ENCODE peak calls at places on chromosomes 13 and 19, in seven cellular contexts. D is H1, M is cardiac muscle cell, R is A549, F is OCI-LY7, A is psoas muscle, X is body of pancreas. J is an unnamed sample. For H3K4me1, the result is how much of the 10 kb centered on the place peaks cover.

GRCh38 chr19:49861127-49861526 is 6.2 kb downstream of the PNKP start:
- DNase-seq in D (no peak), M (no peak), R (peak), F (no peak), A (no peak), X (no peak), J (no peak)

GRCh38 chr19:49408816-49409440 is 14.3 kb downstream of the PTH2 start:
- DNase-seq in D (no peak), M (no peak), R (no peak), F (peak), A (no peak), X (no peak), J (no peak)

GRCh38 chr19:13723206-13723605 is 41.1 kb upstream of the MRI1 start:
- DNase-seq in D (no peak), M (no peak), R (peak), F (no peak), A (no peak), X (no peak), J (no peak)

GRCh38 chr13:50082426-50083283 is 67.4 kb downstream of the KCNRG start:
- DNase-seq in D (no peak), M (peak), R (peak), F (peak), A (peak), X (peak), J (no peak)

GRCh38 chr19:3983936-3984583 is 1.2 kb downstream of the EEF2 start:
- DNase-seq in D (no peak), M (no peak), R (peak), F (peak), A (peak), X (peak), J (no peak)

GRCh38 chr19:48812094-48812929 is 1.5 kb upstream of the BCAT2 start:
- DNase-seq in D (no peak), M (peak), R (peak), F (peak), A (peak), X (peak), J (no peak)

GRCh38 chr19:49677232-49677881 is at the start of gene PRMT1:
- DNase-seq in D (no peak), M (peak), R (peak), F (peak), A (peak), X (peak), J (no peak)

GRCh38 chr13:108496364-108497215 is 132.8 kb upstream of the MYO16 start:
- DNase-seq in D (no peak), M (peak), R (no peak), F (no peak), A (no peak), X (no peak), J (no peak)

GRCh38 chr13:20525601-20526544 is at the start of gene CRYL1:
- DNase-seq in D (no peak), M (peak), R (peak), F (no peak), A (peak), X (peak), J (no peak)

GRCh38 chr19:40419780-40420179 is 6.0 kb downstream of the SERTAD1 start:
- DNase-seq in D (no peak), M (no peak), R (no peak), F (no peak), A (no peak), X (no peak), J (no peak)
- H3K4me1 ChIP-seq in D (under half), M (under half), R (under half), F (under half), A (under half), X (under half), J (under half)

GRCh38 chr13:109776575-109776974 is 9.8 kb downstream of the IRS2 start:
- DNase-seq in D (no peak), M (no peak), R (no peak), F (no peak), A (no peak), X (no peak), J (no peak)
- H3K4me1 ChIP-seq in D (under half), M (under half), R (half or more), F (under half), A (under half), X (half or more), J (under half)

GRCh38 chr19:17112271-17112670 is 36.7 kb downstream of the MYO9B start:
- DNase-seq in D (no peak), M (no peak), R (no peak), F (no peak), A (no peak), X (no peak), J (no peak)
- H3K4me1 ChIP-seq in D (under half), M (under half), R (under half), F (under half), A (under half), X (under half), J (half or more)

DNA sequence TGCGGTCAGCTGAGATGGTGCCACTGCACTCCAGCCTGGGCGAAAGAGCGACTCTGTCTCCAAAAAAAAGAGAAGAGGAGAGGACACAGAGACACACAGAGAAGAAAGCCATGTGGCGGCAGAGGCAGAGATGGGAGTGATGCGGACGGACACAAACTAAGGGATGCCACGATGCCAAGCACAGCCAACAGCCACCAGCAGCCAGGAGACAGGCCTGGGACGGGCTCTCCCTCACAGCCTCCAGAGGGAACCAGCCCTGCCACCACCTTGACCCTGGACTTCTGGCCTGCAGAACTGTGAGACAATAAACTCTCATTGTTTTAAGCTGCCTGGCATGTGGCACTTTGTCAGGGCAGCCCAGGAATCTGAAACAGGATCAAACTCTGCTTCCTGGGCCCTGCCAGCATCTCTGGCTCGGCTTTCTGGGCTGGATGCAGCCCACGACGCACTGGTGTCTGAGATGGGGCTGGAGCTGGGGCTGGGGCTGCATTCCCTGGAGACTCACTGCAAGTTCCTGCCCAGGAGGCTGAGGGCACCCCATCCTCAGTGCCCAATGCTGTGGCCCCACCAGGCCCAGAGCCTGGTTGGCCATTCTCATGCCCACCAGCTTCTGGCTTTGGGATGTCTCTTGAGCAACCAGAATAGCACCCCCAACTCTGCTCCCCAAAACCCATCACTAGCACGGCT is 3.0 kb downstream of the F2RL3 start:
- DNase-seq in D (no peak), M (no peak), R (no peak), F (no peak), A (no peak), X (no peak), J (no peak)
- H3K4me1 ChIP-seq in D (under half), M (under half), R (under half), F (under half), A (under half), X (under half), J (under half)

GRCh38 chr13:40403509-40404241 is 262.8 kb downstream of the FOXO1 start:
- DNase-seq in D (no peak), M (no peak), R (no peak), F (no peak), A (no peak), X (no peak), J (no peak)

GRCh38 chr13:40402931-40403412 is 263.5 kb downstream of the FOXO1 start:
- DNase-seq in D (no peak), M (no peak), R (peak), F (no peak), A (no peak), X (no peak), J (no peak)

GRCh38 chr13:40399756-40400155 is 266.7 kb downstream of the FOXO1 start:
- DNase-seq in D (no peak), M (no peak), R (no peak), F (no peak), A (no peak), X (no peak), J (no peak)

GRCh38 chr13:40404407-40404806 is 262.0 kb downstream of the FOXO1 start:
- DNase-seq in D (no peak), M (no peak), R (no peak), F (no peak), A (no peak), X (no peak), J (no peak)

DNA sequence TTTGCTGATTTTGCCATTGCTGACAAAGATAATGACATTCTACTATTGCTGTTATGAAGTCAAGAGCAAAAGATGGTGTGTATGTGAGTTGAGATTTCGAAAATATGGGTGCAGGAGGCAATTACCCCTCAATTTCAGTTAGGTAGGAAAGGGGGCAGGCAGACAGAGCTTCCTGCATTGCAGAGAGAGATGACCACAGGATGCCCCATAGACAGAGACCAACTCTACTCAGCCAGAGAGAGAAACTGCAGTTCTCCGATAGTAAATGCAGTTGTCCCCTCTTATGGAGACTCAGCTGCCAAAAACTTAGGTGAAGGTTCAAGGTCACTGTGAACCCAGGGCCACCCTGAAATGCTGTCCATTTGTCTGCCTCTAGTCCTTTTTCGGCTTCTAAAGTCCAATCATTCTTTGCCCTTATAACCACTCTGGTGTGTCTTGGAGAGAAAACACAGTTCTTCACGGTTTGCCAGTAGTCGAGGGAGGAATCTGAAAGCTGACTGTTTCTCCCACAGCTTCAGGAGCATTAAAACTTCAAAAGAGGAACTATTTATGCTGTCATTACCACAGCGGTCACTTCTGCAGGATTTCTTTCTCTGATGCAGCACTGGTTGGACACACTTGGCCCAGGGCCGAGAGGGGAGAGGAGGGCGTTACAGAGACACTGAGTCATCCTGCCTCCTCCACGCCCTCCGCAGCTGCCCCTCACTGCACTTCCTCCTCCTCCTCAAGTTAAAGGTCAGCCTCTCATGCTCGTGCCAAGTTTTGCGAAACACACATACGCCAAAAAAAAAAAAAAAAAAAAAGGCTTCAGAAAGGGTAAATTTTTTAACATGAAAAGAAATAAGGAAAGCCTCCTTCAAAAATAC is 264.3 kb downstream of the FOXO1 start:
- DNase-seq in D (no peak), M (no peak), R (peak), F (peak), A (peak), X (peak), J (peak)
- H3K4me1 ChIP-seq in D (under half), M (under half), R (under half), F (under half), A (under half), X (under half), J (half or more)